ENCODE peak calls at places on chromosomes 3 and 15, in ten cellular contexts. T is WTC11; Q is BJ; V is CD4-positive, alpha-beta T cell; X is omental fat pad; M is RWPE1; W is right lobe of liver; L is upper lobe of left lung; F is kidney; U is astrocyte of the spinal cord. R is an unnamed sample.
A peak's percentile ranks its signal among the peaks of the same experiment; 100 is the strongest.

GRCh38 chr15:99324082-99324620 is 72.9 kb downstream of the LRRC28 start:
- DNase-seq in T (no peak), Q (peak; percentile 56), V (no peak), X (no peak), M (peak; percentile 84), W (no peak), L (no peak), F (no peak), U (peak; percentile 97), R (no peak)

GRCh38 chr3:19229086-19229485 is 80.8 kb downstream of the KCNH8 start:
- DNase-seq in T (peak; percentile 16), Q (no peak), V (no peak), X (no peak), M (no peak), W (no peak), L (no peak), F (no peak), U (no peak), R (no peak)

GRCh38 chr3:8324727-8325126 is 176.9 kb upstream of the LMCD1 start:
- DNase-seq in T (peak; percentile 64), Q (no peak), V (peak; percentile 22), X (no peak), M (no peak), W (peak; percentile 32), L (no peak), F (no peak), U (peak; percentile 35), R (peak; percentile 74)

GRCh38 chr3:57983734-57984518 is 24.3 kb upstream of the FLNB start:
- DNase-seq in T (no peak), Q (peak; percentile 74), V (peak; percentile 14), X (no peak), M (peak; percentile 48), W (peak; percentile 79), L (no peak), F (peak; percentile 81), U (peak; percentile 82), R (no peak)

GRCh38 chr15:92907880-92908279 is 7.8 kb downstream of the CHD2 start:
- DNase-seq in T (no peak), Q (peak; percentile 65), V (no peak), X (no peak), M (no peak), W (no peak), L (no peak), F (no peak), U (peak; percentile 84), R (no peak)

GRCh38 chr15:70098461-70099166 is 897 bp upstream of the TLE3 start:
- DNase-seq in T (peak; percentile 54), Q (no peak), V (no peak), X (no peak), M (no peak), W (peak; percentile 70), L (no peak), F (peak; percentile 92), U (peak; percentile 37), R (peak; percentile 94)

GRCh38 chr15:51561271-51561670 is 61.3 kb downstream of the DMXL2 start:
- DNase-seq in T (peak; percentile 25), Q (no peak), V (no peak), X (no peak), M (no peak), W (no peak), L (peak; percentile 4), F (no peak), U (no peak), R (no peak)

GRCh38 chr3:119324899-119325298 is 30.7 kb downstream of the ARHGAP31 start:
- DNase-seq in T (no peak), Q (no peak), V (no peak), X (no peak), M (no peak), W (no peak), L (no peak), F (no peak), U (no peak), R (no peak)

GRCh38 chr3:52782412-52783210 is 5.2 kb downstream of the ITIH1 start:
- DNase-seq in T (peak; percentile 7), Q (no peak), V (no peak), X (no peak), M (no peak), W (no peak), L (no peak), F (no peak), U (no peak), R (peak; percentile 46)

GRCh38 chr3:30440147-30440604 is 166.2 kb upstream of the TGFBR2 start:
- DNase-seq in T (no peak), Q (no peak), V (no peak), X (no peak), M (no peak), W (no peak), L (no peak), F (no peak), U (peak; percentile 50), R (no peak)

GRCh38 chr15:71844916-71845315 is 34.6 kb downstream of the NR2E3 start:
- DNase-seq in T (no peak), Q (no peak), V (no peak), X (no peak), M (no peak), W (no peak), L (no peak), F (no peak), U (no peak), R (no peak)

GRCh38 chr15:25882466-25882865 is 19.3 kb upstream of the ATP10A start:
- DNase-seq in T (no peak), Q (no peak), V (no peak), X (no peak), M (no peak), W (no peak), L (no peak), F (no peak), U (no peak), R (no peak)

GRCh38 chr3:127097516-127097915 is 95.4 kb upstream of the PRR23E start:
- DNase-seq in T (no peak), Q (no peak), V (no peak), X (no peak), M (no peak), W (no peak), L (no peak), F (no peak), U (no peak), R (no peak)

GRCh38 chr3:50246517-50246954 is 10.5 kb downstream of the GNAI2 start:
- DNase-seq in T (no peak), Q (peak; percentile 85), V (peak; percentile 61), X (no peak), M (peak; percentile 83), W (peak; percentile 45), L (no peak), F (peak; percentile 85), U (peak; percentile 98), R (peak; percentile 91)
- TF ChIP-seq CTCF in T (no peak), Q (no peak), V (peak; percentile 55), X (no peak), M (peak; percentile 68), W (peak; percentile 14), L (no peak), F (no peak), U (no peak), R (no peak)

GRCh38 chr15:19987389-19988048 is 554.1 kb downstream of the GOLGA6L6 start:
- DNase-seq in T (no peak), Q (no peak), V (no peak), X (no peak), M (no peak), W (no peak), L (peak; percentile 62), F (no peak), U (no peak), R (no peak)
- TF ChIP-seq CTCF in T (no peak), Q (no peak), V (no peak), X (no peak), M (peak; percentile 35), W (peak; percentile 17), L (no peak), F (no peak), U (no peak), R (no peak)

GRCh38 chr3:56254835-56255234 is 213.4 kb downstream of the ERC2 start:
- DNase-seq in T (no peak), Q (no peak), V (no peak), X (no peak), M (no peak), W (no peak), L (no peak), F (no peak), U (no peak), R (no peak)
- TF ChIP-seq CTCF in T (no peak), Q (peak; percentile 49), V (peak; percentile 16), X (no peak), M (peak; percentile 37), W (peak; percentile 25), L (no peak), F (no peak), U (peak; percentile 50), R (peak; percentile 18)

GRCh38 chr15:49196856-49197255 is 26.8 kb downstream of the GALK2 start:
- DNase-seq in T (no peak), Q (no peak), V (no peak), X (no peak), M (no peak), W (no peak), L (no peak), F (no peak), U (no peak), R (no peak)
- TF ChIP-seq CTCF in T (no peak), Q (no peak), V (no peak), X (no peak), M (no peak), W (no peak), L (no peak), F (no peak), U (no peak), R (no peak)

GRCh38 chr3:159819676-159820075 is 169.0 kb upstream of the IL12A start:
- DNase-seq in T (no peak), Q (no peak), V (no peak), X (no peak), M (no peak), W (no peak), L (no peak), F (no peak), U (no peak), R (no peak)

GRCh38 chr3:159818997-159819500 is 169.6 kb upstream of the IL12A start:
- DNase-seq in T (no peak), Q (no peak), V (no peak), X (no peak), M (no peak), W (no peak), L (no peak), F (no peak), U (no peak), R (no peak)

GRCh38 chr3:159817571-159817970 is 171.1 kb upstream of the IL12A start:
- DNase-seq in T (no peak), Q (no peak), V (no peak), X (no peak), M (no peak), W (no peak), L (no peak), F (no peak), U (no peak), R (no peak)

GRCh38 chr3:159817136-159817535 is 171.5 kb upstream of the IL12A start:
- DNase-seq in T (no peak), Q (no peak), V (no peak), X (no peak), M (no peak), W (no peak), L (peak; percentile 56), F (no peak), U (no peak), R (no peak)

GRCh38 chr3:159818399-159818798 is 170.2 kb upstream of the IL12A start:
- DNase-seq in T (peak; percentile 47), Q (no peak), V (no peak), X (no peak), M (no peak), W (peak; percentile 88), L (peak; percentile 18), F (no peak), U (no peak), R (peak; percentile 78)
- TF ChIP-seq CTCF in T (no peak), Q (peak; percentile 8), V (no peak), X (no peak), M (no peak), W (peak; percentile 31), L (no peak), F (no peak), U (peak; percentile 25), R (no peak)